ENCODE peak calls at places on chromosomes 3 and 15, in four cellular contexts. One of them, this sample, is unnamed.

GRCh38 chr3:47607335-47607734 is 28.7 kb upstream of the CSPG5 start:
- DNase-seq in fibroblast of lung: no peak
- DNase-seq in psoas muscle: no peak
- DNase-seq in HL-60: no peak
- DNase-seq in this sample: no peak

GRCh38 chr3:184262166-184262926 is 993 bp upstream of the CAMK2N2 start:
- DNase-seq in psoas muscle: peak; percentile 50
- DNase-seq in fibroblast of lung: no peak
- DNase-seq in HL-60: peak; percentile 25
- DNase-seq in this sample: no peak

GRCh38 chr3:168049366-168049974 is 46.3 kb downstream of the GOLIM4 start:
- DNase-seq in psoas muscle: no peak
- DNase-seq in HL-60: no peak
- DNase-seq in fibroblast of lung: peak; percentile 89
- DNase-seq in this sample: no peak

GRCh38 chr15:74383695-74384565 is 16.5 kb upstream of the CYP11A1 start:
- DNase-seq in HL-60: no peak
- DNase-seq in fibroblast of lung: no peak
- DNase-seq in psoas muscle: no peak
- DNase-seq in this sample: no peak

GRCh38 chr15:51004103-51004536 is 90.6 kb downstream of the TNFAIP8L3 start:
- DNase-seq in HL-60: peak; percentile 70
- DNase-seq in psoas muscle: no peak
- DNase-seq in fibroblast of lung: peak; percentile 14
- DNase-seq in this sample: no peak

GRCh38 chr3:108311797-108312196 is 15.4 kb downstream of the HHLA2 start:
- DNase-seq in psoas muscle: no peak
- DNase-seq in fibroblast of lung: no peak
- DNase-seq in HL-60: peak; percentile 86
- DNase-seq in this sample: no peak

GRCh38 chr3:114496021-114496434 is 202.2 kb downstream of the TIGIT start:
- DNase-seq in HL-60: no peak
- DNase-seq in fibroblast of lung: peak; percentile 57
- DNase-seq in psoas muscle: peak; percentile 16
- DNase-seq in this sample: peak; percentile 60

GRCh38 chr3:176696816-176697215 is 500.5 kb downstream of the TBL1XR1 start:
- DNase-seq in HL-60: no peak
- DNase-seq in fibroblast of lung: no peak
- DNase-seq in psoas muscle: no peak
- DNase-seq in this sample: no peak

GRCh38 chr3:141049681-141050080 is 1.5 kb upstream of the SPSB4 start:
- DNase-seq in fibroblast of lung: no peak
- DNase-seq in HL-60: no peak
- DNase-seq in psoas muscle: no peak
- DNase-seq in this sample: no peak

GRCh38 chr15:101250931-101251829 is 668 bp downstream of the CHSY1 start:
- DNase-seq in psoas muscle: peak; percentile 47
- DNase-seq in fibroblast of lung: no peak
- DNase-seq in HL-60: no peak
- DNase-seq in this sample: no peak

GRCh38 chr3:132020058-132020457 is 14.8 kb downstream of the CPNE4 start:
- DNase-seq in fibroblast of lung: no peak
- DNase-seq in HL-60: no peak
- DNase-seq in psoas muscle: no peak
- DNase-seq in this sample: no peak

GRCh38 chr3:187243933-187244564 is 46.8 kb downstream of the RTP1 start:
- DNase-seq in HL-60: no peak
- DNase-seq in fibroblast of lung: peak; percentile 3
- DNase-seq in psoas muscle: peak; percentile 19
- DNase-seq in this sample: no peak

GRCh38 chr15:57961919-57962318 is 103.6 kb downstream of the ALDH1A2 start:
- DNase-seq in HL-60: no peak
- DNase-seq in fibroblast of lung: no peak
- DNase-seq in psoas muscle: no peak
- DNase-seq in this sample: no peak

GRCh38 chr15:63992300-63992699 is 54.0 kb downstream of the DAPK2 start:
- DNase-seq in psoas muscle: no peak
- DNase-seq in fibroblast of lung: no peak
- DNase-seq in HL-60: no peak
- DNase-seq in this sample: no peak

GRCh38 chr3:32340039-32340438 is 51.6 kb upstream of the CMTM7 start:
- DNase-seq in psoas muscle: no peak
- DNase-seq in fibroblast of lung: peak; percentile 74
- DNase-seq in HL-60: peak; percentile 20
- DNase-seq in this sample: no peak

GRCh38 chr15:62803856-62804400 is 238.6 kb upstream of the TPM1 start:
- DNase-seq in HL-60: no peak
- DNase-seq in fibroblast of lung: no peak
- DNase-seq in psoas muscle: no peak
- DNase-seq in this sample: no peak

DNA sequence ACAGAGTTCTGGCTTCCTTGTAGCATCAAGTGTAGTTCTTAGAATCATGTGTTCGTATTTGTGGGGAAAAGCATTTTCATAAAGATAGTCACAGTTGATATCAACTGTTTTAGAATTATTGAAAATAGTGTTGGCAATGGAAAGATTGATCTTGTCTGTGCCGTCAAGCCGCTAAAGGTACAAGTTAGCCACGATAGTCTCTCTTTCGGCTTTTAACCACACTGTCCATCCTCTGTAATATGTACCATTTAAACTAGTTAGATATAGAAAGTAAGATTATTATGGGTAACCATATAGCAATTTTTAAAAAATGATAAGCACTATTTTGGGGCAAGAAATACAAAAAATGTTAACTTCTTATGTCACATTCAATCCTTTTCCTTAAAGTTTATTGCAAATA is 8.7 kb downstream of the ZIC1 start:
- DNase-seq in psoas muscle: no peak
- DNase-seq in HL-60: no peak
- DNase-seq in fibroblast of lung: no peak
- DNase-seq in this sample: no peak
- H3K27ac ChIP-seq in psoas muscle: peak overlapping the region; percentile 70
- H3K27ac ChIP-seq in HL-60: no peak overlapping the region
- H3K27ac ChIP-seq in fibroblast of lung: no peak overlapping the region
- H3K27ac ChIP-seq in this sample: no peak overlapping the region

GRCh38 chr3:172158741-172159140 is 119.4 kb downstream of the FNDC3B start:
- DNase-seq in fibroblast of lung: no peak
- DNase-seq in psoas muscle: no peak
- DNase-seq in HL-60: no peak
- DNase-seq in this sample: no peak

GRCh38 chr3:172155880-172156279 is 116.5 kb downstream of the FNDC3B start:
- DNase-seq in HL-60: no peak
- DNase-seq in fibroblast of lung: no peak
- DNase-seq in psoas muscle: no peak
- DNase-seq in this sample: no peak

GRCh38 chr3:172159376-172159775 is 120.0 kb downstream of the FNDC3B start:
- DNase-seq in HL-60: no peak
- DNase-seq in psoas muscle: no peak
- DNase-seq in fibroblast of lung: peak; percentile 54
- DNase-seq in this sample: no peak

GRCh38 chr3:172156309-172156998 is 117.1 kb downstream of the FNDC3B start:
- DNase-seq in psoas muscle: peak; percentile 46
- DNase-seq in HL-60: no peak
- DNase-seq in fibroblast of lung: no peak
- DNase-seq in this sample: no peak

DNA sequence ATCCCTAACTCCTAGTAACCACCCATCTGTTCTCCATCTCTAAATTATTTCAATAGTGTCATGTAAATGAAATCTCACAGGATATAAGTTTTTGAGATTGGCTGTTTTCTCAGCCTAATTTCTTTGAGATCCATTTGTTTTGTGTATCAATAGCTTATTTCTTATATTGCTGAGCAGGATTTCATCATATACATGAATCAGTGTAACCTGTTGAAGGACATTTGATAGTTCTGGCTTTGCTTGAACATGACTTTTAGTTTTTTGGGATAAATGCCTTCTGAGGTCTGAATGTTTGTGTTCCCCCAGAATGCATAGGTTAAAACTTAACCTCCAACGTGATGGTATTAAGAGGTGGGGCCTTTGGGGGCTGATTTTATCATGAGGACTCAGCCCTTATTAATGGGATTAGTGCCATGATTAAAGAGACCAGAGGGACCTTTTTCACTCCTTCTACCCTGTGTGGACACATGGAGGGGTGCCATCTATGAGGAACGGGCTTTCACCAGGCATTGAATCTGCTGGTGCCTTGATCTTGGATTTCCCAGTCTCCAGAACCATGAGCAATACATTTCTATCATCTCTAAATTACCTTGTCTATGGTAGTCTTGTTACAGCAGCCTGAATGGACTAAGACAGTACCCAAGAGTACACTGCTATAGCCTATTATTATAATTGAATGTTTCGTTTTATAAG is 118.3 kb downstream of the FNDC3B start:
- DNase-seq in psoas muscle: no peak
- DNase-seq in HL-60: no peak
- DNase-seq in fibroblast of lung: no peak
- DNase-seq in this sample: no peak
- H3K27me3 ChIP-seq in psoas muscle: no peaks in the 10 kb centered on the region
- H3K27me3 ChIP-seq in HL-60: no peaks in the 10 kb centered on the region
- H3K27me3 ChIP-seq in fibroblast of lung: no peaks in the 10 kb centered on the region
- H3K27me3 ChIP-seq in this sample: no peaks in the 10 kb centered on the region

GRCh38 chr3:106004137-106004600 is 135.4 kb upstream of the CBLB start:
- DNase-seq in fibroblast of lung: peak; percentile 91
- DNase-seq in HL-60: no peak
- DNase-seq in psoas muscle: no peak
- DNase-seq in this sample: no peak
- H3K4me3 ChIP-seq in fibroblast of lung: peak overlapping the region; percentile 49
- H3K4me3 ChIP-seq in HL-60: no peak overlapping the region
- H3K4me3 ChIP-seq in psoas muscle: peak overlapping the region; percentile 27
- H3K4me3 ChIP-seq in this sample: peak overlapping the region; percentile 50

DNA sequence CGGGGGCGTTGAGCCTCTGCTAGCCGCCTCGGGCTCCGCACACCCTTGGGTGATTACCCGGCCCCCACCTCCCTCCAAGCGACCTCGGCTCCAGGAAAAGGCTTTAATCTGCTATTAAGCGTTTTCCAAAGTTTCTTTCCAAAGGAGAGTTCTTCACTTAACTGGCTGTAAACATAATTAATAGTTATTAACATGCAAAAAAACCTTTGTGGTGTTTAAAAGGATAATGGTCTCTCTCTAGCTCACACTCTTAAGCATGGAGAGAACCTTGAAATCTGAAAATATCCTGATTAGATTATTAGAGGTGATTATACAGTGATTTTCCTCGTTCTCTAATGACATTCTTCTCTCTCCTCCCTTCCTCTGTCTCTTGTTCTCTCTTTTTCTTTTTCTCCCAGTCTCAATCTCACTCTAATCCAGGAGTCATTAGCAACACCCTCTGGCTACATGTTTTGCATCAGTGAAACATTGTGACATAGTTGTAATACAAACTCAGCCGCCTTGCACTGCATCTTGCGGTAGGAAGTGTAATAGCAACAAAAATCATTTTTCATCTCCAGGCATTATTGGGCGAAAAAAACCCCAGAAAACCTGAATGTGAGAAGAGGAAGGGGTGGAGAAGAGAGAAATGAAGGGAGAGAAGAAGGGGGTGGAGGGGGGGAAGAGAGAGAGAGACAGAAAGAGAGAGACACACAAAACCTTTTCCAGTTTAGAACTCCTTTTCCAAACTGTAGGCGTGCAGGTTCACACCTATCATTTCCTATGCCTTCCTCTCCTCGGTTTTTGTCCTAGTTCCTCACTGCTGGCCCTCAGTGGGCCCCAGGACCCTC is 24.4 kb downstream of the NR2F2 start:
- DNase-seq in psoas muscle: no peak
- DNase-seq in fibroblast of lung: peak; percentile 93
- DNase-seq in HL-60: peak; percentile 79
- DNase-seq in this sample: no peak
- H3K27ac ChIP-seq in psoas muscle: peak overlapping the region; percentile 60
- H3K27ac ChIP-seq in fibroblast of lung: peak overlapping the region; percentile 79
- H3K27ac ChIP-seq in HL-60: peak overlapping the region; percentile 94
- H3K27ac ChIP-seq in this sample: peak overlapping the region; percentile 96

GRCh38 chr3:127171721-127172120 is 21.2 kb upstream of the PRR23E start:
- DNase-seq in HL-60: no peak
- DNase-seq in psoas muscle: no peak
- DNase-seq in fibroblast of lung: no peak
- DNase-seq in this sample: no peak
- H3K27me3 ChIP-seq in HL-60: peaks cover 3% of the 10 kb centered on the region
- H3K27me3 ChIP-seq in psoas muscle: no peaks in the 10 kb centered on the region
- H3K27me3 ChIP-seq in fibroblast of lung: no peaks in the 10 kb centered on the region
- H3K27me3 ChIP-seq in this sample: peaks cover 33% of the 10 kb centered on the region

GRCh38 chr15:72155021-72155621 is 36.9 kb downstream of the SENP8 start:
- DNase-seq in psoas muscle: peak; percentile 57
- DNase-seq in fibroblast of lung: no peak
- DNase-seq in HL-60: peak; percentile 16
- DNase-seq in this sample: peak; percentile 75
- H3K4me3 ChIP-seq in psoas muscle: peak overlapping the region; percentile 68
- H3K4me3 ChIP-seq in fibroblast of lung: peak overlapping the region; percentile 77
- H3K4me3 ChIP-seq in HL-60: no peak overlapping the region
- H3K4me3 ChIP-seq in this sample: peak overlapping the region; percentile 69

DNA sequence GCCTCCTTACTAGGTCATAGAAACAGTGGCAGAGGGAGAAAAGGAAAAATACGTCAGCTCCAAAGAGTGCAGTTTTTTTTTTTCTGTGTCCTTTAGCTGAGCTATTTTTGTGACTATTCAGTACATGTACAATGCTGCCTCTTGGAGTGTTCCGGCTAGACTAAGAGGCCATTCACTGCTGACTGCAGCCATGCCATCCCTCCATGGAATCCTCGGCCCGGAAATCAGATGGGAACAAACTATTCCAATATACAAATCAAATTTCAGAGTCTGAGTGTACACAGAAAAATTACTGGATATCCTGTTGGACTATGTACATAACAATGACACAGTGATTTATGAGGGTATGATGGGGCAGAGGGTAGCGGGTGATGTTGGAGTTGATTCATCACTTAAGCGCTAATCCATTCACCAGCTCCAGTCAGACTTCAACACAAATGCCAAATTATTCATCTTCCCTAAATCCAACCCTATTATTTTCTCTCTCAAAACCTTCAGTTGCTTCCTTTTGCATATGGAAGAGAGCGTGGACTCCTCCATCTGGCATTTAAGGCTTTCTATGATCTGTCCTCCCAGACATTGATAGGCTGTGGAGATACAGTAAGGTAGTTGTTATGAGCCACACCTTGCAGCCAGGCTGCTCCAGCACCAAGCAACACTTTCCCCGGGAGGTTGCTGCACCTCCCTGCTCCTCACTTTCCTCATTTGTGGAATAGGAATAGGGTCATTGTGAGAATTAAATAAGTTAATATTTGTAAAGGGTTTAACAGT is 109.1 kb downstream of the LPP start:
- DNase-seq in fibroblast of lung: peak; percentile 78
- DNase-seq in HL-60: no peak
- DNase-seq in psoas muscle: no peak
- DNase-seq in this sample: no peak
- H3K27ac ChIP-seq in fibroblast of lung: peak overlapping the region; percentile 98
- H3K27ac ChIP-seq in HL-60: no peak overlapping the region
- H3K27ac ChIP-seq in psoas muscle: peak overlapping the region; percentile 98
- H3K27ac ChIP-seq in this sample: peak overlapping the region; percentile 83

GRCh38 chr3:118968640-118969039 is 66.0 kb downstream of the IGSF11 start:
- DNase-seq in HL-60: no peak
- DNase-seq in fibroblast of lung: no peak
- DNase-seq in psoas muscle: no peak
- DNase-seq in this sample: no peak
- H3K27me3 ChIP-seq in HL-60: no peaks in the 10 kb centered on the region
- H3K27me3 ChIP-seq in fibroblast of lung: no peaks in the 10 kb centered on the region
- H3K27me3 ChIP-seq in psoas muscle: no peaks in the 10 kb centered on the region
- H3K27me3 ChIP-seq in this sample: no peaks in the 10 kb centered on the region